ENCODE peak calls at places on chromosome 14, in seven cellular contexts. One of them, this sample, is unnamed.

GRCh38 chr14:91751719-91752118 is 19.8 kb upstream of the CATSPERB start:
- DNase-seq in GM12878: no peak
- DNase-seq in omental fat pad: no peak
- DNase-seq in tibial nerve: no peak
- DNase-seq in endothelial cell of umbilical vein: no peak
- DNase-seq in cardiac muscle cell: no peak
- DNase-seq in glutamatergic neuron: no peak
- DNase-seq in this sample: no peak

GRCh38 chr14:36720657-36721056 is 59.0 kb downstream of the PAX9 start:
- DNase-seq in cardiac muscle cell: no peak
- DNase-seq in glutamatergic neuron: no peak
- DNase-seq in GM12878: no peak
- DNase-seq in tibial nerve: no peak
- DNase-seq in omental fat pad: no peak
- DNase-seq in endothelial cell of umbilical vein: no peak
- DNase-seq in this sample: no peak

GRCh38 chr14:41285193-41285748 is 321.4 kb upstream of the LRFN5 start:
- DNase-seq in glutamatergic neuron: no peak
- DNase-seq in tibial nerve: no peak
- DNase-seq in omental fat pad: peak; percentile 44
- DNase-seq in cardiac muscle cell: peak; percentile 55
- DNase-seq in GM12878: no peak
- DNase-seq in endothelial cell of umbilical vein: no peak
- DNase-seq in this sample: no peak

GRCh38 chr14:59871166-59871495 is 555 bp upstream of the RTN1 start:
- DNase-seq in tibial nerve: no peak
- DNase-seq in omental fat pad: no peak
- DNase-seq in GM12878: no peak
- DNase-seq in endothelial cell of umbilical vein: peak; percentile 2
- DNase-seq in glutamatergic neuron: no peak
- DNase-seq in cardiac muscle cell: no peak
- DNase-seq in this sample: no peak

GRCh38 chr14:102774391-102775153 is 2.7 kb upstream of the TRAF3 start:
- DNase-seq in GM12878: peak; percentile 96
- DNase-seq in omental fat pad: no peak
- DNase-seq in endothelial cell of umbilical vein: peak; percentile 69
- DNase-seq in tibial nerve: no peak
- DNase-seq in glutamatergic neuron: peak; percentile 52
- DNase-seq in cardiac muscle cell: peak; percentile 83
- DNase-seq in this sample: peak; percentile 76

GRCh38 chr14:37616853-37617252 is 21.4 kb downstream of the TTC6 start:
- DNase-seq in GM12878: no peak
- DNase-seq in omental fat pad: no peak
- DNase-seq in glutamatergic neuron: no peak
- DNase-seq in endothelial cell of umbilical vein: no peak
- DNase-seq in tibial nerve: no peak
- DNase-seq in cardiac muscle cell: no peak
- DNase-seq in this sample: no peak

GRCh38 chr14:51396222-51396815 is 156.3 kb downstream of the TMX1 start:
- DNase-seq in endothelial cell of umbilical vein: peak; percentile 99
- DNase-seq in glutamatergic neuron: peak; percentile 33
- DNase-seq in omental fat pad: no peak
- DNase-seq in tibial nerve: no peak
- DNase-seq in cardiac muscle cell: peak; percentile 89
- DNase-seq in GM12878: no peak
- DNase-seq in this sample: no peak

GRCh38 chr14:99752486-99753121 is 40.6 kb upstream of the EML1 start:
- DNase-seq in endothelial cell of umbilical vein: peak; percentile 93
- DNase-seq in GM12878: no peak
- DNase-seq in tibial nerve: no peak
- DNase-seq in glutamatergic neuron: no peak
- DNase-seq in cardiac muscle cell: peak; percentile 54
- DNase-seq in omental fat pad: no peak
- DNase-seq in this sample: no peak

GRCh38 chr14:61154606-61155005 is 126.5 kb downstream of the TMEM30B start:
- DNase-seq in GM12878: no peak
- DNase-seq in tibial nerve: no peak
- DNase-seq in cardiac muscle cell: no peak
- DNase-seq in omental fat pad: no peak
- DNase-seq in endothelial cell of umbilical vein: peak; percentile 16
- DNase-seq in glutamatergic neuron: no peak
- DNase-seq in this sample: no peak

GRCh38 chr14:83924259-83924658 is 1605.7 kb upstream of the FLRT2 start:
- DNase-seq in cardiac muscle cell: no peak
- DNase-seq in endothelial cell of umbilical vein: no peak
- DNase-seq in tibial nerve: no peak
- DNase-seq in omental fat pad: no peak
- DNase-seq in GM12878: no peak
- DNase-seq in glutamatergic neuron: no peak
- DNase-seq in this sample: no peak

GRCh38 chr14:93430319-93430801 is 379 bp upstream of the UNC79 start:
- DNase-seq in omental fat pad: no peak
- DNase-seq in tibial nerve: no peak
- DNase-seq in GM12878: no peak
- DNase-seq in endothelial cell of umbilical vein: no peak
- DNase-seq in cardiac muscle cell: peak; percentile 55
- DNase-seq in glutamatergic neuron: peak; percentile 85
- DNase-seq in this sample: peak; percentile 47

GRCh38 chr14:70436867-70437266 is 15.1 kb upstream of the ADAM21 start:
- DNase-seq in tibial nerve: no peak
- DNase-seq in cardiac muscle cell: no peak
- DNase-seq in GM12878: no peak
- DNase-seq in glutamatergic neuron: no peak
- DNase-seq in omental fat pad: no peak
- DNase-seq in endothelial cell of umbilical vein: no peak
- DNase-seq in this sample: no peak

GRCh38 chr14:96512122-96512521 is 9.9 kb downstream of the PAPOLA start:
- DNase-seq in glutamatergic neuron: no peak
- DNase-seq in omental fat pad: no peak
- DNase-seq in endothelial cell of umbilical vein: no peak
- DNase-seq in GM12878: no peak
- DNase-seq in tibial nerve: no peak
- DNase-seq in cardiac muscle cell: no peak
- DNase-seq in this sample: no peak

GRCh38 chr14:56147980-56148901 is 30.0 kb downstream of the PELI2 start:
- DNase-seq in tibial nerve: no peak
- DNase-seq in GM12878: no peak
- DNase-seq in endothelial cell of umbilical vein: no peak
- DNase-seq in glutamatergic neuron: no peak
- DNase-seq in cardiac muscle cell: no peak
- DNase-seq in omental fat pad: no peak
- DNase-seq in this sample: no peak

GRCh38 chr14:64540208-64541202 is at the start of gene HSPA2:
- DNase-seq in omental fat pad: peak; percentile 96
- DNase-seq in GM12878: peak; percentile 89
- DNase-seq in cardiac muscle cell: peak; percentile 100
- DNase-seq in endothelial cell of umbilical vein: peak; percentile 100
- DNase-seq in tibial nerve: peak; percentile 96
- DNase-seq in glutamatergic neuron: peak; percentile 99
- DNase-seq in this sample: no peak

GRCh38 chr14:90544971-90545370 is 148.1 kb downstream of the CALM1 start:
- DNase-seq in cardiac muscle cell: no peak
- DNase-seq in GM12878: no peak
- DNase-seq in tibial nerve: no peak
- DNase-seq in glutamatergic neuron: no peak
- DNase-seq in omental fat pad: no peak
- DNase-seq in endothelial cell of umbilical vein: no peak
- DNase-seq in this sample: no peak

GRCh38 chr14:72544615-72545387 is 349.1 kb downstream of the DPF3 start:
- DNase-seq in cardiac muscle cell: no peak
- DNase-seq in endothelial cell of umbilical vein: no peak
- DNase-seq in tibial nerve: no peak
- DNase-seq in omental fat pad: no peak
- DNase-seq in GM12878: no peak
- DNase-seq in glutamatergic neuron: no peak
- DNase-seq in this sample: no peak

GRCh38 chr14:102825307-102826095 is 48.3 kb downstream of the TRAF3 start:
- DNase-seq in endothelial cell of umbilical vein: no peak
- DNase-seq in omental fat pad: no peak
- DNase-seq in GM12878: no peak
- DNase-seq in tibial nerve: no peak
- DNase-seq in glutamatergic neuron: no peak
- DNase-seq in cardiac muscle cell: no peak
- DNase-seq in this sample: no peak

GRCh38 chr14:104724407-104724980 is 465 bp downstream of the ADSS1 start:
- DNase-seq in endothelial cell of umbilical vein: peak; percentile 28
- DNase-seq in GM12878: no peak
- DNase-seq in glutamatergic neuron: no peak
- DNase-seq in tibial nerve: no peak
- DNase-seq in omental fat pad: no peak
- DNase-seq in cardiac muscle cell: no peak
- DNase-seq in this sample: no peak

GRCh38 chr14:104725772-104726548 is 1.9 kb downstream of the ADSS1 start:
- DNase-seq in endothelial cell of umbilical vein: no peak
- DNase-seq in glutamatergic neuron: no peak
- DNase-seq in GM12878: no peak
- DNase-seq in tibial nerve: no peak
- DNase-seq in omental fat pad: no peak
- DNase-seq in cardiac muscle cell: no peak
- DNase-seq in this sample: no peak

GRCh38 chr14:104724981-104725771 is 1.1 kb downstream of the ADSS1 start:
- DNase-seq in GM12878: no peak
- DNase-seq in endothelial cell of umbilical vein: no peak
- DNase-seq in glutamatergic neuron: peak; percentile 60
- DNase-seq in tibial nerve: no peak
- DNase-seq in cardiac muscle cell: peak; percentile 62
- DNase-seq in omental fat pad: no peak
- DNase-seq in this sample: no peak

GRCh38 chr14:104728631-104729030 is 4.6 kb downstream of the ADSS1 start:
- DNase-seq in cardiac muscle cell: no peak
- DNase-seq in GM12878: no peak
- DNase-seq in endothelial cell of umbilical vein: no peak
- DNase-seq in omental fat pad: no peak
- DNase-seq in glutamatergic neuron: no peak
- DNase-seq in tibial nerve: no peak
- DNase-seq in this sample: no peak

GRCh38 chr14:104726600-104727451 is 2.8 kb downstream of the ADSS1 start:
- DNase-seq in omental fat pad: no peak
- DNase-seq in tibial nerve: no peak
- DNase-seq in endothelial cell of umbilical vein: no peak
- DNase-seq in glutamatergic neuron: no peak
- DNase-seq in GM12878: no peak
- DNase-seq in cardiac muscle cell: no peak
- DNase-seq in this sample: no peak
- TF ChIP-seq CTCF in omental fat pad: no peak
- TF ChIP-seq CTCF in tibial nerve: no peak
- TF ChIP-seq CTCF in endothelial cell of umbilical vein: peak; percentile 18
- TF ChIP-seq CTCF in glutamatergic neuron: no peak
- TF ChIP-seq CTCF in GM12878: no peak
- TF ChIP-seq CTCF in cardiac muscle cell: no peak
- TF ChIP-seq CTCF in this sample: no peak

GRCh38 chr14:101183376-101184103 is 280.0 kb upstream of the RTL1 start:
- DNase-seq in tibial nerve: no peak
- DNase-seq in omental fat pad: peak; percentile 8
- DNase-seq in glutamatergic neuron: peak; percentile 88
- DNase-seq in cardiac muscle cell: peak; percentile 12
- DNase-seq in endothelial cell of umbilical vein: peak; percentile 9
- DNase-seq in GM12878: no peak
- DNase-seq in this sample: no peak
- TF ChIP-seq CTCF in tibial nerve: peak; percentile 51
- TF ChIP-seq CTCF in omental fat pad: no peak
- TF ChIP-seq CTCF in glutamatergic neuron: peak; percentile 66
- TF ChIP-seq CTCF in cardiac muscle cell: peak; percentile 58
- TF ChIP-seq CTCF in endothelial cell of umbilical vein: peak; percentile 40
- TF ChIP-seq CTCF in GM12878: no peak
- TF ChIP-seq CTCF in this sample: peak; percentile 19

GRCh38 chr14:68777644-68778043 is 15.2 kb downstream of the ZFP36L1 start:
- DNase-seq in cardiac muscle cell: no peak
- DNase-seq in tibial nerve: no peak
- DNase-seq in GM12878: no peak
- DNase-seq in omental fat pad: no peak
- DNase-seq in endothelial cell of umbilical vein: no peak
- DNase-seq in glutamatergic neuron: no peak
- DNase-seq in this sample: no peak

GRCh38 chr14:68772761-68773381 is 20.0 kb downstream of the ZFP36L1 start:
- DNase-seq in omental fat pad: no peak
- DNase-seq in cardiac muscle cell: no peak
- DNase-seq in tibial nerve: no peak
- DNase-seq in GM12878: no peak
- DNase-seq in glutamatergic neuron: peak; percentile 4
- DNase-seq in endothelial cell of umbilical vein: no peak
- DNase-seq in this sample: no peak

GRCh38 chr14:68771631-68772030 is 21.2 kb downstream of the ZFP36L1 start:
- DNase-seq in glutamatergic neuron: peak; percentile 3
- DNase-seq in endothelial cell of umbilical vein: peak; percentile 90
- DNase-seq in GM12878: no peak
- DNase-seq in tibial nerve: no peak
- DNase-seq in cardiac muscle cell: no peak
- DNase-seq in omental fat pad: no peak
- DNase-seq in this sample: no peak

GRCh38 chr14:68774771-68775613 is 17.9 kb downstream of the ZFP36L1 start:
- DNase-seq in endothelial cell of umbilical vein: no peak
- DNase-seq in omental fat pad: no peak
- DNase-seq in tibial nerve: no peak
- DNase-seq in cardiac muscle cell: no peak
- DNase-seq in glutamatergic neuron: peak; percentile 1
- DNase-seq in GM12878: no peak
- DNase-seq in this sample: no peak

DNA sequence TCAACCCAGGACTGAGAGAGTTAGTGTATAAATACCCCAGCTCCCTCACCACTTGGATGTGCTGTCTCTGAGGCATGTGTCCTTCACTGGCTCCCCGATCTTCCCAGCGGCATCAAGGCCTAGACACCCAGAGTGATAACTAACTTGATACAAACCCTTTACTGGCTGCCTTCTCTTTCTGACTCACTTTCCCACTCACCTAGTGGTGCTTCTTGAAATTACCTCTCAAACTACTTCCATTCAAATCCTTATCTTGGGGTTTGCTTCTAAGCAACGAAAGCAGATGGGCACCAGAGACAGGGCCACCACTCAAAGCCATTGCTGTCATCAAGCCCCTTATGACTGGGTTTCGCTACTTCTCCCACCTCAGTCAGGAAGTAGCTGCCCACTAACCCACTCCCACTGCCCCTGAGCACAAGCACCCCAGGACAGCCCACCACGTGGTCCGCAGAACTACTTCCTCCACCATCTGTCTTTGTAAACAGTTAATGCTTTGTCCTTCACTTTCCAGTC is 17.2 kb downstream of the ZFP36L1 start:
- DNase-seq in glutamatergic neuron: peak; percentile 2
- DNase-seq in GM12878: no peak
- DNase-seq in omental fat pad: no peak
- DNase-seq in cardiac muscle cell: no peak
- DNase-seq in tibial nerve: no peak
- DNase-seq in endothelial cell of umbilical vein: no peak
- DNase-seq in this sample: no peak
- TF ChIP-seq CTCF in glutamatergic neuron: peak; percentile 29
- TF ChIP-seq CTCF in GM12878: no peak
- TF ChIP-seq CTCF in omental fat pad: no peak
- TF ChIP-seq CTCF in cardiac muscle cell: peak; percentile 4
- TF ChIP-seq CTCF in tibial nerve: no peak
- TF ChIP-seq CTCF in endothelial cell of umbilical vein: no peak
- TF ChIP-seq CTCF in this sample: no peak

DNA sequence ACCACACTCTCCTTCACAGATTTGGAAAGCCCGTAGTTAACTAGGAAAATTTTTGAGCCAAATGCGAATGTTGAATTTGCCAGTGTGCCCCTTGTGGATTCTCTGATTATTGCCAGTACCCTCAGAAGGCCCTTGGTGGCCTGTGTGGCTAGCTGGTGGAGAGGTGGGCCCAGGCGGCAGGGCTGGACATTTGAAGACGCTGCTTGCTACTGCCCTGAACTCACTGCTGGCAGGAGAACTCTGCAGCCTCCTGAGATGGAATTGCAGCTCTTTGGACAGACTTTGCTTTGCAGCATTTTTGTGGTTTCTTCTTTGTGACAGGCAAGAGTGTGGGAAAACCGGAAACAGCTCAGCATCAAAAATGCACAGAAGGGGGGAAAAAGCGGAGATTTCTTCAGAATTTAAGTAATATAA is 97.6 kb downstream of the TGFB3 start:
- DNase-seq in endothelial cell of umbilical vein: no peak
- DNase-seq in cardiac muscle cell: peak; percentile 96
- DNase-seq in glutamatergic neuron: no peak
- DNase-seq in omental fat pad: no peak
- DNase-seq in tibial nerve: no peak
- DNase-seq in GM12878: no peak
- DNase-seq in this sample: no peak
- TF ChIP-seq CTCF in endothelial cell of umbilical vein: peak; percentile 27
- TF ChIP-seq CTCF in cardiac muscle cell: peak; percentile 39
- TF ChIP-seq CTCF in glutamatergic neuron: peak; percentile 53
- TF ChIP-seq CTCF in omental fat pad: no peak
- TF ChIP-seq CTCF in tibial nerve: no peak
- TF ChIP-seq CTCF in GM12878: no peak
- TF ChIP-seq CTCF in this sample: peak; percentile 3

This sample was measured in D721Med.